ENCODE peak calls at places on chromosomes 16 and 17, in seven cellular contexts. One of them, this sample, is unnamed.

GRCh38 chr17:688100-688989 is 26.3 kb downstream of the VPS53 start:
- DNase-seq in coronary artery: no peak
- DNase-seq in cardiac muscle cell: no peak
- DNase-seq in heart right ventricle: peak; percentile 17
- DNase-seq in prostate gland: no peak
- DNase-seq in SJCRH30: peak; percentile 4
- DNase-seq in GM23248: peak; percentile 45
- DNase-seq in this sample: no peak

GRCh38 chr16:65117701-65118448 is 4.0 kb downstream of the CDH11 start:
- DNase-seq in SJCRH30: peak; percentile 85
- DNase-seq in GM23248: peak; percentile 89
- DNase-seq in prostate gland: peak; percentile 62
- DNase-seq in cardiac muscle cell: peak; percentile 82
- DNase-seq in heart right ventricle: peak; percentile 72
- DNase-seq in coronary artery: peak; percentile 86
- DNase-seq in this sample: peak; percentile 27

GRCh38 chr17:44004077-44004760 is at the start of gene NAGS:
- DNase-seq in SJCRH30: peak; percentile 42
- DNase-seq in prostate gland: no peak
- DNase-seq in GM23248: peak; percentile 23
- DNase-seq in cardiac muscle cell: peak; percentile 35
- DNase-seq in heart right ventricle: no peak
- DNase-seq in coronary artery: no peak
- DNase-seq in this sample: no peak

GRCh38 chr17:1703063-1703462 is 7.1 kb downstream of the TLCD2 start:
- DNase-seq in coronary artery: no peak
- DNase-seq in SJCRH30: peak; percentile 74
- DNase-seq in GM23248: no peak
- DNase-seq in cardiac muscle cell: no peak
- DNase-seq in prostate gland: no peak
- DNase-seq in heart right ventricle: no peak
- DNase-seq in this sample: no peak

GRCh38 chr16:68740628-68741346 is 3.7 kb downstream of the CDH1 start:
- DNase-seq in prostate gland: no peak
- DNase-seq in cardiac muscle cell: no peak
- DNase-seq in GM23248: no peak
- DNase-seq in coronary artery: no peak
- DNase-seq in heart right ventricle: no peak
- DNase-seq in SJCRH30: no peak
- DNase-seq in this sample: no peak

GRCh38 chr16:75703341-75703740 is 2.1 kb upstream of the DUXB start:
- DNase-seq in heart right ventricle: no peak
- DNase-seq in coronary artery: no peak
- DNase-seq in GM23248: peak; percentile 59
- DNase-seq in cardiac muscle cell: no peak
- DNase-seq in SJCRH30: no peak
- DNase-seq in prostate gland: no peak
- DNase-seq in this sample: no peak

GRCh38 chr17:7403902-7404736 is at the start of gene TMEM256:
- DNase-seq in GM23248: peak; percentile 100
- DNase-seq in SJCRH30: peak; percentile 95
- DNase-seq in heart right ventricle: peak; percentile 99
- DNase-seq in coronary artery: peak; percentile 100
- DNase-seq in prostate gland: peak; percentile 99
- DNase-seq in cardiac muscle cell: peak; percentile 100
- DNase-seq in this sample: peak; percentile 96

GRCh38 chr16:20175358-20175757 is 101.7 kb upstream of the GPR139 start:
- DNase-seq in heart right ventricle: no peak
- DNase-seq in prostate gland: no peak
- DNase-seq in coronary artery: no peak
- DNase-seq in SJCRH30: no peak
- DNase-seq in cardiac muscle cell: no peak
- DNase-seq in GM23248: no peak
- DNase-seq in this sample: no peak

GRCh38 chr16:69839240-69839688 is 77.1 kb downstream of the WWP2 start:
- DNase-seq in GM23248: no peak
- DNase-seq in heart right ventricle: no peak
- DNase-seq in SJCRH30: no peak
- DNase-seq in prostate gland: no peak
- DNase-seq in coronary artery: no peak
- DNase-seq in cardiac muscle cell: peak; percentile 57
- DNase-seq in this sample: no peak

GRCh38 chr16:30523768-30524574 is 2.4 kb downstream of the ZNF768 start:
- DNase-seq in SJCRH30: no peak
- DNase-seq in GM23248: no peak
- DNase-seq in prostate gland: no peak
- DNase-seq in coronary artery: no peak
- DNase-seq in cardiac muscle cell: no peak
- DNase-seq in heart right ventricle: no peak
- DNase-seq in this sample: no peak

GRCh38 chr16:15715221-15715620 is 65.2 kb downstream of the NDE1 start:
- DNase-seq in SJCRH30: no peak
- DNase-seq in cardiac muscle cell: no peak
- DNase-seq in GM23248: no peak
- DNase-seq in prostate gland: no peak
- DNase-seq in heart right ventricle: no peak
- DNase-seq in coronary artery: no peak
- DNase-seq in this sample: no peak

GRCh38 chr16:80836846-80837245 is 32.4 kb upstream of the CDYL2 start:
- DNase-seq in cardiac muscle cell: no peak
- DNase-seq in GM23248: peak; percentile 3
- DNase-seq in heart right ventricle: no peak
- DNase-seq in SJCRH30: no peak
- DNase-seq in coronary artery: no peak
- DNase-seq in prostate gland: no peak
- DNase-seq in this sample: no peak

GRCh38 chr16:80841231-80841630 is 36.8 kb upstream of the CDYL2 start:
- DNase-seq in cardiac muscle cell: no peak
- DNase-seq in heart right ventricle: no peak
- DNase-seq in SJCRH30: no peak
- DNase-seq in GM23248: no peak
- DNase-seq in coronary artery: no peak
- DNase-seq in prostate gland: no peak
- DNase-seq in this sample: no peak

GRCh38 chr16:80837421-80838263 is 33.2 kb upstream of the CDYL2 start:
- DNase-seq in GM23248: no peak
- DNase-seq in heart right ventricle: no peak
- DNase-seq in coronary artery: no peak
- DNase-seq in SJCRH30: no peak
- DNase-seq in cardiac muscle cell: no peak
- DNase-seq in prostate gland: peak; percentile 87
- DNase-seq in this sample: no peak
- H3K27ac ChIP-seq in GM23248: no peak overlapping the region
- H3K27ac ChIP-seq in heart right ventricle: no peak overlapping the region
- H3K27ac ChIP-seq in coronary artery: no peak overlapping the region
- H3K27ac ChIP-seq in SJCRH30: no peak overlapping the region
- H3K27ac ChIP-seq in cardiac muscle cell: no peak overlapping the region
- H3K27ac ChIP-seq in prostate gland: peak overlapping the region; percentile 88
- H3K27ac ChIP-seq in this sample: no peak overlapping the region

GRCh38 chr17:17269926-17270773 is 10.9 kb downstream of the COPS3 start:
- DNase-seq in SJCRH30: no peak
- DNase-seq in GM23248: no peak
- DNase-seq in cardiac muscle cell: no peak
- DNase-seq in coronary artery: no peak
- DNase-seq in heart right ventricle: no peak
- DNase-seq in prostate gland: no peak
- DNase-seq in this sample: no peak

GRCh38 chr17:17280613-17281549 is at the start of gene COPS3:
- DNase-seq in prostate gland: peak; percentile 99
- DNase-seq in coronary artery: peak; percentile 99
- DNase-seq in heart right ventricle: peak; percentile 99
- DNase-seq in GM23248: peak; percentile 100
- DNase-seq in cardiac muscle cell: peak; percentile 99
- DNase-seq in SJCRH30: peak; percentile 100
- DNase-seq in this sample: peak; percentile 95

GRCh38 chr17:17275991-17276390 is 5.1 kb downstream of the COPS3 start:
- DNase-seq in SJCRH30: no peak
- DNase-seq in cardiac muscle cell: no peak
- DNase-seq in prostate gland: no peak
- DNase-seq in GM23248: no peak
- DNase-seq in coronary artery: no peak
- DNase-seq in heart right ventricle: no peak
- DNase-seq in this sample: no peak
- H3K27ac ChIP-seq in SJCRH30: no peak overlapping the region
- H3K27ac ChIP-seq in cardiac muscle cell: no peak overlapping the region
- H3K27ac ChIP-seq in prostate gland: peak overlapping the region; percentile 31
- H3K27ac ChIP-seq in GM23248: no peak overlapping the region
- H3K27ac ChIP-seq in coronary artery: no peak overlapping the region
- H3K27ac ChIP-seq in heart right ventricle: no peak overlapping the region
- H3K27ac ChIP-seq in this sample: no peak overlapping the region

GRCh38 chr17:40309938-40310510 is 1.0 kb downstream of the RARA start:
- DNase-seq in SJCRH30: no peak
- DNase-seq in cardiac muscle cell: no peak
- DNase-seq in GM23248: no peak
- DNase-seq in coronary artery: peak; percentile 70
- DNase-seq in heart right ventricle: no peak
- DNase-seq in prostate gland: no peak
- DNase-seq in this sample: no peak
- H3K27ac ChIP-seq in SJCRH30: no peak overlapping the region
- H3K27ac ChIP-seq in cardiac muscle cell: peak overlapping the region; percentile 61
- H3K27ac ChIP-seq in GM23248: no peak overlapping the region
- H3K27ac ChIP-seq in coronary artery: peak overlapping the region; percentile 81
- H3K27ac ChIP-seq in heart right ventricle: peak overlapping the region; percentile 98
- H3K27ac ChIP-seq in prostate gland: no peak overlapping the region
- H3K27ac ChIP-seq in this sample: peak overlapping the region; percentile 76

GRCh38 chr16:57807968-57808528 is 5.8 kb upstream of the KIFC3 start:
- DNase-seq in SJCRH30: peak; percentile 68
- DNase-seq in coronary artery: no peak
- DNase-seq in cardiac muscle cell: peak; percentile 68
- DNase-seq in GM23248: peak; percentile 95
- DNase-seq in prostate gland: peak; percentile 90
- DNase-seq in heart right ventricle: peak; percentile 81
- DNase-seq in this sample: peak; percentile 78
- H3K27ac ChIP-seq in SJCRH30: no peak overlapping the region
- H3K27ac ChIP-seq in coronary artery: no peak overlapping the region
- H3K27ac ChIP-seq in cardiac muscle cell: no peak overlapping the region
- H3K27ac ChIP-seq in GM23248: peak overlapping the region; percentile 32
- H3K27ac ChIP-seq in prostate gland: peak overlapping the region; percentile 29
- H3K27ac ChIP-seq in heart right ventricle: no peak overlapping the region
- H3K27ac ChIP-seq in this sample: peak overlapping the region; percentile 87

GRCh38 chr16:57775661-57776469 is 26.4 kb downstream of the KIFC3 start:
- DNase-seq in cardiac muscle cell: peak; percentile 88
- DNase-seq in GM23248: no peak
- DNase-seq in prostate gland: no peak
- DNase-seq in SJCRH30: peak; percentile 85
- DNase-seq in coronary artery: no peak
- DNase-seq in heart right ventricle: no peak
- DNase-seq in this sample: no peak
- H3K27ac ChIP-seq in cardiac muscle cell: no peak overlapping the region
- H3K27ac ChIP-seq in GM23248: no peak overlapping the region
- H3K27ac ChIP-seq in prostate gland: no peak overlapping the region
- H3K27ac ChIP-seq in SJCRH30: no peak overlapping the region
- H3K27ac ChIP-seq in coronary artery: no peak overlapping the region
- H3K27ac ChIP-seq in heart right ventricle: no peak overlapping the region
- H3K27ac ChIP-seq in this sample: no peak overlapping the region

GRCh38 chr17:78105551-78105950 is 23.0 kb downstream of the TMC6 start:
- DNase-seq in SJCRH30: no peak
- DNase-seq in GM23248: no peak
- DNase-seq in cardiac muscle cell: no peak
- DNase-seq in heart right ventricle: no peak
- DNase-seq in prostate gland: no peak
- DNase-seq in coronary artery: no peak
- DNase-seq in this sample: no peak

GRCh38 chr17:78104540-78104941 is 24.0 kb downstream of the TMC6 start:
- DNase-seq in SJCRH30: no peak
- DNase-seq in GM23248: no peak
- DNase-seq in heart right ventricle: no peak
- DNase-seq in cardiac muscle cell: no peak
- DNase-seq in prostate gland: no peak
- DNase-seq in coronary artery: no peak
- DNase-seq in this sample: no peak

GRCh38 chr17:78106211-78106610 is 22.3 kb downstream of the TMC6 start:
- DNase-seq in heart right ventricle: no peak
- DNase-seq in cardiac muscle cell: no peak
- DNase-seq in SJCRH30: no peak
- DNase-seq in prostate gland: no peak
- DNase-seq in GM23248: no peak
- DNase-seq in coronary artery: no peak
- DNase-seq in this sample: no peak

GRCh38 chr17:78103311-78103710 is 25.2 kb downstream of the TMC6 start:
- DNase-seq in SJCRH30: no peak
- DNase-seq in prostate gland: no peak
- DNase-seq in cardiac muscle cell: no peak
- DNase-seq in GM23248: no peak
- DNase-seq in coronary artery: no peak
- DNase-seq in heart right ventricle: no peak
- DNase-seq in this sample: no peak

DNA sequence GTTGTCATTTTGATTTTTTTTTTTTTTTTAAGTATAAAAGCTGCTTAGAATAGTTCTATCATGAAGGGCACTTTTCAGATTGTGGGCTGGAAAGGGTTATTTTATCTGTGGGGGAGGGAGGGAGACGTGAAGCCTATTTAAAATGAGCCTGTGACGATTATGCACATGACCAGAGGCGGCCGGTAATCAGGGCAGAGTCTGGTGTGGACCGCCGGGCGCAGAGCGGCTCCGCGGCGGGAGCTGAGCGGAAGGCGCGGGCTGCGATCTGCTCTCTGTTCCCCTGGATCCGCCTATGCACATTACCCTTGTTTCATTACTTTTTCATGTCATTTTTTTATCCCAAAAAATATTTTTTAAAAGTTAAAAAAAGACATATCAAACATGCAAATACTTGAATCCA is 23.5 kb downstream of the TMC6 start:
- DNase-seq in heart right ventricle: no peak
- DNase-seq in coronary artery: no peak
- DNase-seq in SJCRH30: no peak
- DNase-seq in GM23248: no peak
- DNase-seq in prostate gland: no peak
- DNase-seq in cardiac muscle cell: no peak
- DNase-seq in this sample: no peak
- H3K27ac ChIP-seq in heart right ventricle: no peak overlapping the region
- H3K27ac ChIP-seq in coronary artery: no peak overlapping the region
- H3K27ac ChIP-seq in SJCRH30: no peak overlapping the region
- H3K27ac ChIP-seq in GM23248: no peak overlapping the region
- H3K27ac ChIP-seq in prostate gland: peak overlapping the region; percentile 11
- H3K27ac ChIP-seq in cardiac muscle cell: peak overlapping the region; percentile 63
- H3K27ac ChIP-seq in this sample: no peak overlapping the region

GRCh38 chr16:83899272-83899897 is 470 bp downstream of the MLYCD start:
- DNase-seq in prostate gland: no peak
- DNase-seq in SJCRH30: peak; percentile 41
- DNase-seq in GM23248: peak; percentile 82
- DNase-seq in cardiac muscle cell: peak; percentile 78
- DNase-seq in coronary artery: peak; percentile 80
- DNase-seq in heart right ventricle: peak; percentile 31
- DNase-seq in this sample: peak; percentile 43
- H3K27ac ChIP-seq in prostate gland: peak overlapping the region; percentile 85
- H3K27ac ChIP-seq in SJCRH30: peak overlapping the region; percentile 71
- H3K27ac ChIP-seq in GM23248: peak overlapping the region; percentile 44
- H3K27ac ChIP-seq in cardiac muscle cell: peak overlapping the region; percentile 84
- H3K27ac ChIP-seq in coronary artery: peak overlapping the region; percentile 88
- H3K27ac ChIP-seq in heart right ventricle: peak overlapping the region; percentile 94
- H3K27ac ChIP-seq in this sample: no peak overlapping the region

This sample was measured in PC-9.